ENCODE peak calls at places on chromosomes 2 and 18, in six cellular contexts. O is PC-3, V is GM23248, W is Karpas-422, N is mammary epithelial cell, P is HepG2. S is an unnamed sample.

GRCh38 chr2:239821694-239822075 is 203.5 kb downstream of the NDUFA10 start:
- DNase-seq in O (no peak), V (no peak), W (no peak), N (no peak), P (no peak), S (no peak)

GRCh38 chr2:63434597-63434996 is 153.7 kb downstream of the WDPCP start:
- DNase-seq in O (no peak), V (no peak), W (no peak), N (no peak), P (no peak), S (no peak)

GRCh38 chr18:27956001-27956400 is 220.9 kb downstream of the CDH2 start:
- DNase-seq in O (no peak), V (no peak), W (no peak), N (no peak), P (no peak), S (no peak)

GRCh38 chr18:14086459-14087231 is 45.6 kb downstream of the ZNF519 start:
- DNase-seq in O (peak; percentile 63), V (peak; percentile 72), W (peak; percentile 83), N (peak; percentile 4), P (peak; percentile 50), S (no peak)

GRCh38 chr2:153455856-153456255 is 22.7 kb downstream of the RPRM start:
- DNase-seq in O (no peak), V (no peak), W (no peak), N (no peak), P (no peak), S (no peak)

GRCh38 chr2:142723236-142723635 is 154.2 kb upstream of the KYNU start:
- DNase-seq in O (no peak), V (no peak), W (no peak), N (no peak), P (no peak), S (no peak)

GRCh38 chr2:220277445-220277960 is 650.1 kb downstream of the SLC4A3 start:
- DNase-seq in O (peak; percentile 97), V (peak; percentile 94), W (no peak), N (peak; percentile 85), P (no peak), S (peak; percentile 56)

GRCh38 chr2:120599064-120599463 is 136.6 kb upstream of the GLI2 start:
- DNase-seq in O (no peak), V (no peak), W (no peak), N (no peak), P (no peak), S (no peak)

GRCh38 chr2:165122521-165122920 is 81.3 kb downstream of the SCN3A start:
- DNase-seq in O (no peak), V (no peak), W (no peak), N (peak; percentile 16), P (no peak), S (no peak)

GRCh38 chr2:191264647-191265079 is 19.5 kb downstream of the MYO1B start:
- DNase-seq in O (peak; percentile 51), V (peak; percentile 96), W (no peak), N (peak; percentile 52), P (no peak), S (no peak)

GRCh38 chr2:99249951-99250350 is 5.5 kb downstream of the LYG2 start:
- DNase-seq in O (no peak), V (no peak), W (no peak), N (no peak), P (no peak), S (no peak)

GRCh38 chr2:1856922-1857321 is 112.6 kb upstream of the PXDN start:
- DNase-seq in O (peak; percentile 16), V (peak; percentile 46), W (no peak), N (no peak), P (no peak), S (no peak)

GRCh38 chr18:3451989-3452749 is 2.2 kb downstream of the TGIF1 start:
- DNase-seq in O (peak; percentile 60), V (peak; percentile 67), W (peak; percentile 67), N (peak; percentile 68), P (no peak), S (no peak)

GRCh38 chr2:52995439-52995838 is 772.2 kb upstream of the CHAC2 start:
- DNase-seq in O (no peak), V (no peak), W (no peak), N (no peak), P (no peak), S (no peak)

GRCh38 chr2:69694894-69695849 is 46.8 kb upstream of the ANXA4 start:
- DNase-seq in O (peak; percentile 97), V (peak; percentile 74), W (peak; percentile 71), N (peak; percentile 80), P (peak; percentile 77), S (no peak)

GRCh38 chr2:57728691-57729090 is 317.9 kb upstream of the VRK2 start:
- DNase-seq in O (no peak), V (peak; percentile 10), W (no peak), N (no peak), P (no peak), S (no peak)

GRCh38 chr2:162919111-162919510 is 80.5 kb upstream of the KCNH7 start:
- DNase-seq in O (no peak), V (peak; percentile 15), W (no peak), N (no peak), P (no peak), S (no peak)

GRCh38 chr18:32308493-32309120 is 118.8 kb downstream of the MEP1B start:
- DNase-seq in O (peak; percentile 57), V (peak; percentile 85), W (no peak), N (peak; percentile 85), P (no peak), S (peak; percentile 41)

GRCh38 chr2:70994055-70994444 is 623 bp downstream of the TEX261 start:
- DNase-seq in O (no peak), V (peak; percentile 77), W (peak; percentile 69), N (no peak), P (no peak), S (no peak)

GRCh38 chr18:58567453-58568196 is 61.3 kb downstream of the ALPK2 start:
- DNase-seq in O (peak; percentile 82), V (peak; percentile 97), W (no peak), N (peak; percentile 98), P (peak; percentile 5), S (peak; percentile 97)

GRCh38 chr2:46390901-46391395 is 88.4 kb upstream of the TMEM247 start:
- DNase-seq in O (no peak), V (no peak), W (no peak), N (no peak), P (no peak), S (no peak)

GRCh38 chr2:157233506-157233905 is 24.0 kb upstream of the GALNT5 start:
- DNase-seq in O (peak; percentile 37), V (peak; percentile 61), W (no peak), N (peak; percentile 29), P (no peak), S (no peak)

GRCh38 chr2:205590759-205591158 is 91.5 kb upstream of the NRP2 start:
- DNase-seq in O (peak; percentile 77), V (peak; percentile 36), W (no peak), N (no peak), P (no peak), S (no peak)

GRCh38 chr2:239688098-239688497 is 287.3 kb upstream of the HDAC4 start:
- DNase-seq in O (no peak), V (no peak), W (no peak), N (no peak), P (no peak), S (no peak)

GRCh38 chr2:118130385-118130784 is 42.1 kb downstream of the INSIG2 start:
- DNase-seq in O (no peak), V (no peak), W (no peak), N (peak; percentile 52), P (no peak), S (no peak)

GRCh38 chr2:224772494-224772893 is 56.3 kb upstream of the CCDC195 start:
- DNase-seq in O (no peak), V (no peak), W (no peak), N (no peak), P (no peak), S (no peak)

GRCh38 chr18:2847341-2848144 is 737 bp downstream of the EMILIN2 start:
- DNase-seq in O (no peak), V (peak; percentile 68), W (peak; percentile 48), N (peak; percentile 22), P (no peak), S (no peak)

GRCh38 chr18:57890266-57890665 is 87.2 kb upstream of the ATP8B1 start:
- DNase-seq in O (no peak), V (no peak), W (no peak), N (no peak), P (no peak), S (no peak)

GRCh38 chr2:97871096-97871780 is 124.5 kb downstream of the TMEM131 start:
- DNase-seq in O (peak; percentile 97), V (peak; percentile 85), W (no peak), N (peak; percentile 78), P (peak; percentile 25), S (peak; percentile 21)

GRCh38 chr2:55247025-55247424 is 14.5 kb downstream of the RPS27A start:
- DNase-seq in O (no peak), V (no peak), W (no peak), N (no peak), P (no peak), S (no peak)

GRCh38 chr2:223700221-223700620 is 98.1 kb upstream of the SCG2 start:
- DNase-seq in O (no peak), V (no peak), W (no peak), N (no peak), P (no peak), S (no peak)
- H3K4me2 ChIP-seq in O (peak overlapping the region; percentile 52), V (no peak overlapping the region), W (no peak overlapping the region), N (no peak overlapping the region), P (no peak overlapping the region), S (no peak overlapping the region)

DNA sequence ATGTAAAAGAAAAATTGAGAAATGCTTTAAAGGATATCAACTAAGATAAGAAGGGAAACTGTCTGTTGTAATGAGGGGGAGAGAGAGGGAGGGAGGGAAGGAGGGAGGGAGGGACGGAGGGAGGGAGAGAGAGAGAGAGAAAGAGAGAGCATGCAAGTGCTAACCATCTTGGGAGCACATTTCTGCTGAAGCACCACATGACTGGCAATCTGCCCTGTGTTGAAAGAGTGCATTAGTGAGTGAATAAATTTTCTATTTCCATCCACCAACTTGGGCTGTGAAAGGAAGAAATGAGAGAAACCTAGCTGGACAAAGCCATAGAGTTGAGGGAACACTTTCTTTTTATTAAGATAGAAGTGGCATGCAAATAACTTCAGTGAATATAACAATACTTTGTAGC is 110.7 kb downstream of the TMX3 start:
- DNase-seq in O (no peak), V (peak; percentile 11), W (no peak), N (no peak), P (no peak), S (no peak)
- H3K4me1 ChIP-seq in O (no peaks in the 10 kb centered on the region), V (no peaks in the 10 kb centered on the region), W (no peaks in the 10 kb centered on the region), N (peaks cover 3% of the 10 kb centered on the region), P (no peaks in the 10 kb centered on the region), S (no peaks in the 10 kb centered on the region)

GRCh38 chr2:66426250-66427064 is 8.5 kb upstream of the MEIS1 start:
- DNase-seq in O (no peak), V (no peak), W (no peak), N (no peak), P (no peak), S (no peak)
- H3K4me3 ChIP-seq in O (no peak overlapping the region), V (peak overlapping the region; percentile 65), W (no peak overlapping the region), N (no peak overlapping the region), P (no peak overlapping the region), S (peak overlapping the region; percentile 50)

GRCh38 chr2:60453301-60453700 is 100.2 kb downstream of the BCL11A start:
- DNase-seq in O (no peak), V (no peak), W (no peak), N (no peak), P (no peak), S (no peak)
- H3K4me2 ChIP-seq in O (no peak overlapping the region), V (no peak overlapping the region), W (no peak overlapping the region), N (no peak overlapping the region), P (no peak overlapping the region), S (no peak overlapping the region)

GRCh38 chr18:48932822-48933510 is 17.8 kb downstream of the SMAD7 start:
- DNase-seq in O (no peak), V (peak; percentile 64), W (peak; percentile 78), N (no peak), P (no peak), S (no peak)
- H3K4me1 ChIP-seq in O (peaks cover 6% of the 10 kb centered on the region), V (peaks cover 92% of the 10 kb centered on the region), W (peaks cover 61% of the 10 kb centered on the region), N (peaks cover 73% of the 10 kb centered on the region), P (peaks cover 97% of the 10 kb centered on the region), S (peaks cover 72% of the 10 kb centered on the region)

GRCh38 chr2:237616373-237617304 is 10.7 kb upstream of the LRRFIP1 start:
- DNase-seq in O (peak; percentile 28), V (peak; percentile 87), W (no peak), N (peak; percentile 12), P (no peak), S (no peak)
- H3K4me3 ChIP-seq in O (no peak overlapping the region), V (peak overlapping the region; percentile 13), W (no peak overlapping the region), N (no peak overlapping the region), P (no peak overlapping the region), S (no peak overlapping the region)